ENCODE peak calls at places on chromosome 14, in nine cellular contexts. M is HFF-Myc, B is GM12865, L is nephron progenitor cell, V is brain microvascular endothelial cell, I is fibroblast of the aortic adventitia, U is activated B cell treated with CpG ODN at 0.5 μM for 24 hours, K is cardiac fibroblast, F is colonic mucosa. S is an unnamed sample.

GRCh38 chr14:32711103-32711680 is 227.5 kb upstream of the NPAS3 start:
- DNase-seq in U (no peak), B (peak), L (peak), K (peak), V (peak), F (peak), M (no peak), I (peak), S (peak)

GRCh38 chr14:38207830-38208815 is at the start of gene SSTR1:
- DNase-seq in U (no peak), F (peak), B (no peak), L (peak), K (peak), V (no peak), I (peak), M (no peak), S (no peak)

GRCh38 chr14:74855945-74856344 is 20.0 kb downstream of the PROX2 start:
- DNase-seq in K (no peak), V (no peak), B (no peak), U (no peak), F (no peak), I (no peak), M (no peak), L (no peak), S (no peak)

GRCh38 chr14:59507063-59507751 is 22.9 kb downstream of the JKAMP start:
- DNase-seq in K (peak), V (peak), F (peak), M (no peak), I (peak), U (no peak), L (peak), B (peak), S (peak)

GRCh38 chr14:34537677-34538009 is 1.9 kb downstream of the EAPP start:
- DNase-seq in F (no peak), M (no peak), U (no peak), L (no peak), B (no peak), V (no peak), I (no peak), K (no peak), S (no peak)

GRCh38 chr14:84806627-84807026 is 723.3 kb upstream of the FLRT2 start:
- DNase-seq in L (no peak), B (no peak), V (no peak), K (peak), M (no peak), F (no peak), U (no peak), I (peak), S (no peak)

GRCh38 chr14:32033516-32033915 is 43.6 kb upstream of the ARHGAP5 start:
- DNase-seq in K (no peak), L (no peak), I (no peak), U (no peak), M (no peak), B (no peak), V (no peak), F (no peak), S (no peak)

GRCh38 chr14:68047910-68048309 is 228.3 kb downstream of the RAD51B start:
- DNase-seq in M (no peak), I (peak), K (peak), F (no peak), U (no peak), V (peak), B (no peak), L (no peak), S (no peak)

GRCh38 chr14:53620325-53620716 is 336.3 kb downstream of the BMP4 start:
- DNase-seq in F (no peak), L (no peak), M (no peak), I (peak), K (no peak), V (no peak), U (no peak), B (no peak), S (no peak)

GRCh38 chr14:32722631-32723183 is 216.0 kb upstream of the NPAS3 start:
- DNase-seq in L (no peak), M (no peak), B (no peak), F (no peak), V (no peak), K (no peak), U (no peak), I (no peak), S (no peak)

GRCh38 chr14:69351911-69352310 is 46.2 kb downstream of the ERH start:
- DNase-seq in K (no peak), F (no peak), B (no peak), I (no peak), U (no peak), V (no peak), L (no peak), M (no peak), S (no peak)

GRCh38 chr14:88729159-88729558 is 63.6 kb downstream of the EML5 start:
- DNase-seq in V (no peak), F (no peak), M (no peak), K (peak), I (no peak), U (no peak), B (no peak), L (no peak), S (no peak)

GRCh38 chr14:52277552-52277951 is 10.1 kb downstream of the PTGDR start:
- DNase-seq in M (no peak), I (no peak), V (no peak), U (no peak), K (no peak), B (no peak), L (no peak), F (no peak), S (no peak)

GRCh38 chr14:91897121-91897701 is 29.9 kb upstream of the TC2N start:
- DNase-seq in K (peak), U (no peak), V (no peak), I (peak), F (no peak), L (no peak), M (no peak), B (no peak), S (no peak)

GRCh38 chr14:65290830-65291229 is 121.7 kb upstream of the FUT8 start:
- DNase-seq in F (no peak), K (peak), I (peak), V (peak), L (no peak), M (peak), U (no peak), B (peak), S (no peak)

GRCh38 chr14:50310445-50310844 is 1.6 kb downstream of the L2HGDH start:
- DNase-seq in I (no peak), M (no peak), K (no peak), L (no peak), V (no peak), F (no peak), B (no peak), U (no peak), S (no peak)

GRCh38 chr14:104885973-104886689 is 21.1 kb downstream of the CEP170B start:
- DNase-seq in I (no peak), F (no peak), V (no peak), M (no peak), K (no peak), L (no peak), U (no peak), B (no peak), S (no peak)

GRCh38 chr14:32014498-32014897 is 62.6 kb upstream of the ARHGAP5 start:
- DNase-seq in B (no peak), F (no peak), L (no peak), M (no peak), V (no peak), K (no peak), U (no peak), I (no peak), S (no peak)

GRCh38 chr14:92603309-92604257 is 90.0 kb downstream of the RIN3 start:
- DNase-seq in F (no peak), I (peak), B (no peak), L (peak), K (peak), V (peak), M (peak), U (no peak), S (no peak)

GRCh38 chr14:49586673-49587460 is 687 bp upstream of the RPS29 start:
- DNase-seq in K (peak), I (peak), B (peak), V (peak), U (no peak), L (peak), F (peak), M (peak), S (peak)

GRCh38 chr14:86462193-86462592 is 932.2 kb downstream of the FLRT2 start:
- DNase-seq in I (peak), K (peak), V (peak), L (no peak), F (peak), B (peak), U (no peak), M (peak), S (no peak)

GRCh38 chr14:53470351-53471043 is 317.4 kb upstream of the DDHD1 start:
- DNase-seq in M (no peak), B (no peak), F (no peak), I (peak), U (no peak), L (no peak), V (no peak), K (no peak), S (no peak)

GRCh38 chr14:62133776-62134175 is 371.6 kb downstream of the SNAPC1 start:
- DNase-seq in I (no peak), B (no peak), M (no peak), U (no peak), V (no peak), F (no peak), K (no peak), L (no peak), S (no peak)

GRCh38 chr14:71711131-71711530 is 221.1 kb upstream of the RGS6 start:
- DNase-seq in V (no peak), M (no peak), L (no peak), F (no peak), I (no peak), U (no peak), B (no peak), K (peak), S (no peak)

GRCh38 chr14:51368721-51369163 is 128.7 kb downstream of the TMX1 start:
- DNase-seq in M (peak), B (no peak), K (peak), F (no peak), L (no peak), I (peak), U (no peak), V (peak), S (no peak)

GRCh38 chr14:89359477-89360222 is 57.4 kb downstream of the FOXN3 start:
- DNase-seq in M (no peak), V (no peak), B (no peak), I (no peak), U (no peak), F (peak), K (peak), L (no peak), S (no peak)

GRCh38 chr14:67440513-67440912 is 28.5 kb upstream of the PLEK2 start:
- DNase-seq in F (peak), U (no peak), M (no peak), L (no peak), V (no peak), K (no peak), I (no peak), B (no peak), S (no peak)

GRCh38 chr14:99257673-99258221 is 14.2 kb downstream of the BCL11B start:
- DNase-seq in I (no peak), M (no peak), B (no peak), F (no peak), L (no peak), K (no peak), V (no peak), U (no peak), S (no peak)

GRCh38 chr14:100446572-100446971 is 123.4 kb downstream of the SLC25A47 start:
- DNase-seq in I (no peak), V (no peak), M (no peak), B (no peak), L (no peak), U (no peak), K (no peak), F (no peak), S (no peak)

GRCh38 chr14:91380610-91381371 is 36.8 kb downstream of the CCDC88C start:
- DNase-seq in B (no peak), K (peak), M (no peak), L (no peak), F (no peak), V (peak), I (peak), U (no peak), S (no peak)

GRCh38 chr14:30754778-30755177 is 119.6 kb upstream of the COCH start:
- DNase-seq in B (no peak), L (no peak), F (no peak), U (no peak), V (no peak), I (no peak), K (no peak), M (no peak), S (no peak)

GRCh38 chr14:48568688-48569087 is 893.3 kb upstream of the MDGA2 start:
- DNase-seq in I (no peak), F (no peak), K (peak), B (no peak), V (peak), M (no peak), L (no peak), U (no peak), S (no peak)

GRCh38 chr14:105419055-105419304 is 647 bp upstream of the MTA1 start:
- DNase-seq in F (no peak), L (no peak), U (no peak), V (no peak), K (no peak), M (no peak), B (no peak), I (no peak), S (no peak)

GRCh38 chr14:69873877-69874780 is 5.1 kb upstream of the SMOC1 start:
- DNase-seq in K (peak), F (no peak), V (peak), I (peak), U (no peak), M (no peak), L (no peak), B (no peak), S (no peak)

GRCh38 chr14:68355415-68355814 is 437.5 kb downstream of the ZFP36L1 start:
- DNase-seq in L (no peak), I (no peak), B (no peak), U (no peak), F (no peak), K (no peak), V (no peak), M (no peak), S (no peak)

GRCh38 chr14:34046799-34047520 is 96.1 kb upstream of the EGLN3 start:
- DNase-seq in V (no peak), U (no peak), F (no peak), L (no peak), M (no peak), B (no peak), I (no peak), K (no peak), S (no peak)

GRCh38 chr14:53538316-53538851 is 385.3 kb upstream of the DDHD1 start:
- DNase-seq in M (peak), U (no peak), I (peak), F (no peak), L (no peak), V (no peak), B (no peak), K (no peak), S (no peak)

DNA sequence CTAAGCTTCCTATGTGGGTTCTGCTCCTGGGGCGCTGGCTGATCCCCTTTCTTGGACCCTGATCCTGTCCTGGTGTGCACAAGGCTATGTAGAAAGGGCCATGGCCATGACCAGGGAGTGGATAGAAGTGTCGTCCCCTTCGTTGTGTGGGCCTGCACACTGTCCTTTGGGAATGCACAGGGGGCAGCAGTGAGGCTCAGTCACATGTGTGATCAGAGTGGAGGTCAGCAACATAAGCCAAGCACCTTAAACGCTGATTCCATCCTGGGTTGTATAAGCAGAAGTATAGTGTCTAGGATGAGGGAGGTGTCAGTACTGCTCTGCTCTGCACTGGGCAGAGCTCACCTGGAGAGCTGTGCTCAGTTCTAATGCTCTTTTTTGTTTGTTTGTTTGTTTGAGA is 48.4 kb downstream of the ESRRB start:
- DNase-seq in I (no peak), M (no peak), K (no peak), V (no peak), L (no peak), B (no peak), U (no peak), F (no peak), S (no peak)
- TF ChIP-seq CTCF in I (no peak), M (peak), K (no peak), V (no peak), L (no peak), B (no peak), U (no peak), F (no peak), S (no peak)

DNA sequence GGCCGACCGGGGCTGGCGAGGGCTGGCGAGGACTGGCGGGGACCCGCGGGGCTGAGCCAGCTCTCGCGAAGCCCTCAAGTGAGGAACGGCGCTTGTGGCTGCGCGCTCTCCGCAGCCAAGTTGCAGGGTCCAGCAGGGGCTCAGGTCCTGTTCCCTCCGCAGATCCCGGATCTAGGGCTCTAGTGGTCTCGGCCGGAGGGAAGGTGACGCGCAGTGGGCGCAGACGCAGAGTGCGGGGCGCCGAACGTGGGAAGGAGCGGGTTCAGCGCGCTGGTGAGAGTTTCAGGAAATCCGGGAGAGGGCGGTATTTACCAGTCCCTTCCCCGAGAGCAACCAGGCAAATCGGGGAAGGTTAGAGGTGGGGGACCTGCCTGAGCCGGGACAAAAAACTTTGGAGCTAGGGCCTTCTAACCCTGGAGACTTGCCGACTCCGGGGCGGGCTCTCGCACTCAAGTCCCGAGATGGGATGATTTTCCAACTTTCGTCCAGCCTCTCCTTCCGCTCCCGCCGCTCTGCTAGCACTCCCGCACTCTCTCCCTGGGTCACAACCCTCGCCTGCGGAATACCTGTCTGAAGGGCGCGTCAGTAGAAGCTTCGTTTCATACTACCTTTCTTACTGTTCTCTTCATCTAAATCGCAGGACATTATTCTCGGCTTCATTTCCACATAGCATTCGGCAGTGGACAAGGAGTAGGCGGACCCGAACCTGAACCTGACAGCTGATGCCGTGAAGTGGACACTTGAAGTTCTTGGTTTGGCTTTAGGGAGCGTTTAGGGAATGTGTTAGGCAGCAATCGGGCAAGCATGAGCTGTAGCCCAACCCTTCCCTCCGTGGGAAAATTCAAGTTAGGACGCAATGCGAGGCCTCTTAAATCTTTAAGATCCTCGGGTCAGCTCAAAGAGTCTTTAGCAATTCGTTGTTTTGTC is 13.6 kb upstream of the PAX9 start:
- DNase-seq in F (no peak), L (peak), I (peak), B (no peak), U (no peak), K (peak), M (no peak), V (peak), S (peak)
- TF ChIP-seq CTCF in F (peak), L (peak), I (peak), B (no peak), U (no peak), K (peak), M (no peak), V (peak), S (no peak)

GRCh38 chr14:22623047-22623446 is 21.1 kb downstream of the OR6J1 start:
- DNase-seq in F (peak), K (no peak), M (no peak), L (no peak), I (no peak), U (no peak), B (no peak), V (no peak), S (no peak)
- TF ChIP-seq CTCF in F (no peak), K (no peak), M (no peak), L (no peak), I (no peak), U (no peak), B (no peak), V (no peak), S (no peak)

GRCh38 chr14:77979666-77980351 is 179.9 kb downstream of the ADCK1 start:
- DNase-seq in B (no peak), L (peak), V (no peak), I (no peak), M (peak), U (no peak), F (no peak), K (no peak), S (no peak)
- TF ChIP-seq CTCF in B (no peak), L (peak), V (peak), I (no peak), M (peak), U (no peak), F (no peak), K (no peak), S (no peak)

GRCh38 chr14:45290547-45290946 is 37.5 kb upstream of the MIS18BP1 start:
- DNase-seq in K (no peak), M (no peak), V (no peak), B (peak), U (no peak), L (no peak), I (no peak), F (no peak), S (no peak)

GRCh38 chr14:45287609-45288008 is 34.6 kb upstream of the MIS18BP1 start:
- DNase-seq in M (no peak), F (no peak), B (no peak), L (no peak), I (no peak), U (no peak), K (no peak), V (no peak), S (no peak)

DNA sequence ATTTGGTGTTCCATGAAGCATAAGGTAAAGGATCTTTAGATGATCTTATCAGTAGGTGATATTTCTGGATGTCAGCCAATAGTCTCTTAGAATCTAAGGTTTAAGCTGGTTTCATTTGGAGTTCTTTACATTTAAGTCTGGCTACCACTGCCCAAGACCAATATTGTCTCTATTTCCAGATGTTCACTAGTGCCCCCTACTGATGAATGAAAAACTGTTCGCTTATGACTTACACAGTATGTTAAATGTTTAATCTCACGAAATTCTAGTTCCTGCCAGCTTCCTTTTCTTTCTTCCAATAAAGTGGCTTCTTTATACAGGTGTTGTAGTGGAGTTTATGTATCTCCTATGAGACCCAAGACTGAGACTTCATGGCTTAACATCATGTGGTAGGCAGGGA is 31.8 kb upstream of the MIS18BP1 start:
- DNase-seq in I (no peak), M (no peak), B (no peak), V (no peak), L (no peak), F (no peak), K (peak), U (no peak), S (no peak)
- TF ChIP-seq CTCF in I (no peak), M (peak), B (peak), V (no peak), L (no peak), F (no peak), K (no peak), U (no peak), S (no peak)

DNA sequence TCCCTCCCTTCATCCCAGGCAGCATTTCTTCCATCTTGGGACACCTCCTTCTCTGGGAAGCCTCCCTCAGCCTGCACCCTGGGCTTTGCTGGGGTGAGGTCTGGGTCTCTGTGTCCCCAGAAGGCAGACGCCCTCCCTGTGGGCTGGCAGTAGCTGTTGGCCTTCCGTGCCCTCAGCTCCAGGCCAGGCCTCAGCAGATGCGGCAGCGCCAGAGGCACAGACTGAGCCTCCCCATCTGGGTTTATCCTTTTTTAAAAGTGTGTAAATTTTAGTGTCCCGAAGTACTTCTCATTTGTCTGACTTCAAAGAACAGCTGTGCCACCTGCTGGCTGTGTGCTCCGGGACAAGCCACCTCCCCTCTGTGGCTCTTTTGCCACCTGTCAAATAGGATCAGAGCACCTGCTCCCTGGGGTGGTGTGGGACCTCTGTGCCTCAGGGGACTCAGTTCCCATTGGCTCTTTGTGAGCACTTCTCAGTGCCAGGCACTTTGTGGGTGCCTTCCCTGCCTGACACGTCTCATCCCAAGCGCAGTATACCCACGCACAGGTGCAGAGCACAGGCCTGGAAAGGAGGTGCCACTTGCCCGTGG is 11.1 kb downstream of the EXOC3L4 start:
- DNase-seq in V (no peak), F (peak), U (no peak), L (no peak), M (no peak), B (peak), K (no peak), I (no peak), S (no peak)
- TF ChIP-seq CTCF in V (peak), F (no peak), U (no peak), L (no peak), M (no peak), B (peak), K (no peak), I (no peak), S (peak)